ENCODE peak calls at places on chromosomes 12 and 14, in five cellular contexts. V is fibroblast of lung, I is spleen, E is hepatocyte, B is gastrocnemius medialis. X is an unnamed sample.

GRCh38 chr12:44497044-44497443 is 379.1 kb downstream of the NELL2 start:
- DNase-seq in V (no peak), I (no peak), E (no peak), B (no peak), X (no peak)

GRCh38 chr12:42129595-42130204 is 15.0 kb downstream of the GXYLT1 start:
- DNase-seq in V (peak), I (no peak), E (peak), B (no peak), X (no peak)

GRCh38 chr12:68040450-68041075 is 51.3 kb downstream of the IFNG-AS1 start:
- DNase-seq in V (peak), I (no peak), E (peak), B (no peak), X (peak)

GRCh38 chr12:124605869-124606774 is 38.7 kb upstream of the NCOR2 start:
- DNase-seq in V (no peak), I (no peak), E (no peak), B (no peak), X (no peak)

GRCh38 chr14:78227466-78228077 is 57.4 kb downstream of the NRXN3 start:
- DNase-seq in V (no peak), I (no peak), E (no peak), B (no peak), X (no peak)

GRCh38 chr12:128813883-128814282 is 9.9 kb downstream of the SLC15A4 start:
- DNase-seq in V (peak), I (no peak), E (no peak), B (no peak), X (no peak)

GRCh38 chr12:127148318-127148717 is 1118.7 kb upstream of the TMEM132C start:
- DNase-seq in V (no peak), I (no peak), E (no peak), B (no peak), X (no peak)

GRCh38 chr14:71488703-71489141 is 443.5 kb upstream of the RGS6 start:
- DNase-seq in V (peak), I (no peak), E (no peak), B (no peak), X (no peak)

GRCh38 chr12:100077367-100077766 is 65.3 kb downstream of the BLTP3B start:
- DNase-seq in V (no peak), I (no peak), E (no peak), B (no peak), X (no peak)

GRCh38 chr14:100905166-100905565 is 1.6 kb upstream of the RTL1 start:
- DNase-seq in V (no peak), I (no peak), E (no peak), B (no peak), X (no peak)

GRCh38 chr12:128510527-128510926 is 243.6 kb downstream of the TMEM132C start:
- DNase-seq in V (no peak), I (no peak), E (no peak), B (no peak), X (no peak)

GRCh38 chr14:94405481-94405880 is 17.1 kb upstream of the SERPINA1 start:
- DNase-seq in V (no peak), I (no peak), E (no peak), B (no peak), X (no peak)

GRCh38 chr12:2183556-2184541 is 131.1 kb downstream of the CACNA1C start:
- DNase-seq in V (peak), I (no peak), E (peak), B (no peak), X (no peak)

GRCh38 chr12:64810831-64811230 is 13.6 kb upstream of the TBC1D30 start:
- DNase-seq in V (no peak), I (no peak), E (peak), B (no peak), X (no peak)

GRCh38 chr12:77940011-77940423 is 109.3 kb downstream of the NAV3 start:
- DNase-seq in V (peak), I (no peak), E (no peak), B (no peak), X (no peak)

GRCh38 chr12:55996201-55996714 is 818 bp upstream of the SUOX start:
- DNase-seq in V (peak), I (peak), E (peak), B (no peak), X (no peak)

GRCh38 chr12:15405601-15406000 is 83.3 kb downstream of the PTPRO start:
- DNase-seq in V (no peak), I (no peak), E (no peak), B (no peak), X (no peak)

GRCh38 chr14:92325835-92326234 is 2.9 kb downstream of the SLC24A4 start:
- DNase-seq in V (no peak), I (no peak), E (no peak), B (no peak), X (no peak)
- TF ChIP-seq CTCF in V (no peak), I (no peak), E (no peak), B (no peak), X (no peak)

DNA sequence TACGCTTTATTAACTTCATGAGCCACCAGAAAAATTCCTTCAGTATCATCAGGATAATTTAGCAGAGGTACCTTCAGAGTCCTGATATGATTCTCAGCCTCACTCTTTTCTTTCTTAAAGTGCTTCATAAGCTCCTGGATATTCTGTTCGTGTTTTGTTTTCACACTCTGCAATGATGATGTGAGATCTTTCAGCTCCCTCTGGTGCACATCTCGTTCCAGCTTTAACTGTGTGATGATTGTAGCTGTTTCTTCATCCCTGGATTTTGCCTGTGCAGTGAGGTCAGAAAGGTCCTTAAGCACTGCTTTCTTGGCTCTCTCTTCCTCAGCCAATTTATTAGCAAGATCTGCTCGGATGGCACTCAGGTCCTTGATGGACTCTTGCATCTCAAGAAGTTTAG is 156.7 kb downstream of the CEP128 start:
- DNase-seq in V (no peak), I (no peak), E (peak), B (no peak), X (no peak)
- TF ChIP-seq CTCF in V (peak), I (no peak), E (peak), B (no peak), X (no peak)

GRCh38 chr12:106773286-106773685 is 1.2 kb upstream of the RIC8B start:
- DNase-seq in V (no peak), I (no peak), E (no peak), B (no peak), X (no peak)

GRCh38 chr12:106774808-106775524 is 484 bp downstream of the RIC8B start:
- DNase-seq in V (no peak), I (no peak), E (peak), B (no peak), X (no peak)

GRCh38 chr12:106776897-106777296 is 2.4 kb downstream of the RIC8B start:
- DNase-seq in V (no peak), I (no peak), E (no peak), B (no peak), X (no peak)

GRCh38 chr12:106771425-106771824 is 3.1 kb upstream of the RIC8B start:
- DNase-seq in V (no peak), I (no peak), E (no peak), B (no peak), X (no peak)

GRCh38 chr12:106773945-106774807 is at the start of gene RIC8B:
- DNase-seq in V (peak), I (peak), E (peak), B (peak), X (peak)
- TF ChIP-seq CTCF in V (no peak), I (no peak), E (no peak), B (no peak), X (no peak)

DNA sequence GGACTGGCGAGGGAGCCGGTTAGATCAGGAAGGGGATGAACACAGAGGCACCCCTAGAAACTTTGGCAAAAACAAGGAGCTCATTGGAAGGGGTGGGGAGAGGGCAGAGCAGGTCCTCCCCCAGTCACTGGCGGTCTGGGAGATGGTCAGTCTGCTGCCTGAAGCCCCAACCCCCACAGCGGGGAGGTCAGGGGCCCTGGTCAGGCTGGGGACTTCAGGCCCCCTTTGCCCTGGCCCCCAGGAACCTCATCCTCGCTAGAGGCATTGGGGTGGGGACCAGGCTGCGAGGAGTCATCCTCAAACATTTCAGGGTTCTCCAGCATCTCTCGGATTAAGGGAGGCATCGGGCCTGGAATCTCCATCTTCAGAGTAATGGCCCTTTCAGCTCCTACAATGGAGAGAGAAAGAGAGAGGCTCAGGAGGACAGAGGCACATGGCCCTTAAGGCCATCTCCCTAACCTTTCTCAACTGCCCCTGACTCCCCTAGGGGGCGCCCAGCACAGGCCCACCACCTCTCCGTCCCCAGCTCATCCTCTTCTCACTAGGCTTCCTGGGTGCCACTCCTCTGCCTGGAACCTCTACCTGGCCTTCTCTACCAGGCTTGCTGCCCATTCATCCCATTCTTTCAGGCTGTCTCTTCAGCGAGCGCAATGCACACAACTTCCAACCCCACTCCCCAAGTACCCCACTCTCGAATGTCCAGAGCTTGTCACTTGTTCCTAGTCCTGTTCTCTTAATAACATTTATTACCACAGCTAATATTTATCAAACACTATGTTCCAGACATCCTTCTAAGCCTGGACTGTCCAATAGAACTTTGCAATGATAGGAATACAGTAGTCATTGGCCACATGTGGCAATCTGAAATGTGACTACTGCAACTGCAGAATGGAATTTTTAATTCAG is 4.7 kb upstream of the ITGB7 start:
- DNase-seq in V (no peak), I (peak), E (no peak), B (no peak), X (no peak)
- TF ChIP-seq CTCF in V (peak), I (no peak), E (peak), B (no peak), X (no peak)

GRCh38 chr12:57632369-57632897 is 568 bp downstream of the B4GALNT1 start:
- DNase-seq in V (peak), I (no peak), E (peak), B (no peak), X (no peak)
- TF ChIP-seq CTCF in V (no peak), I (no peak), E (no peak), B (no peak), X (no peak)

DNA sequence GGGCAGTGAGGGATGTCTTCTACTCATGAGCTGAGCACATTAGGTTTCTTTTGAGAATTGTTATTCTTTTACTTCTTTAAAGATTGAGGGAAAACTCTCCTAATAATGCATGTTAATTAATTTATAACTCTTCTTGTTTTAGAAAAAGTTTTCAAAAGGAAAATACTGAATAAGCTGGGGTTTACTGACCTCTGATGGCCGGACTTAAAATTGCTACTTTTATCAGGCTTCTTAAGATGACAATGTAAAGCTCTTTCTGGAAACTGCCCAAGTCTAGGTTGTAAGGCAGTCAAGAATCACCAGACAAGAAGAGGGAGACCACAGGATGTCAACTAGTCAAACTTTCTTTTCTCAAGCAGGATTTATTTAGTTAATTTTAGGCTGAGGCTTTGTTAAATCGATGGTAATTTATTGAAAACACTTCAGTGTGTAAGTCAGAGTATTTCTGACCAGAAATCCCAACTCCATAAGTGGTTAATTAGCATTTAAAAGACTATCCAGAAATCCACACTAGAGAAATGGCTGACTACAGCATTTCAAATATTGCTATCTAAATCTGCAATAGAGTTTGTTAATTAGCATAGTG is 82.1 kb downstream of the AVPR1A start:
- DNase-seq in V (peak), I (no peak), E (peak), B (no peak), X (no peak)
- TF ChIP-seq CTCF in V (peak), I (no peak), E (peak), B (peak), X (no peak)

DNA sequence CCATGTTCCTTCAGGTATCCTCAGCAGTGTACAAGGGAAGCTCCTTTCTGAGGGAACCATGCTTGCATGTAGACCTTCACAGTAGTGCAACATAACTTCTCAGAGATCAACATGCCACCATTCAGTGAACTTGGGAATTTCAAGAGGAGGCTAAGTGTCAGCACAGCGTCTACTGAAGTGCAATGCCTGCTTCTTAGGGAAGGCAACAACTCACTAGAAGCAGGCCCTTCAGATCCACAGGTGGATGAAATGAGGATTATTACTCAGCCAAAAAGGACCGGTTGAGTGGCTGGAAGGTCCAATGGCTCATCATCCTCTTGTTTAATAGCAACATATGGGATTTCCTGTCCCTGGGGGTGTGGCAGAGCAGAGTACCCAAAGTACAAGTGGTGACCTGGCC is 18.7 kb downstream of the RNASE10 start:
- DNase-seq in V (no peak), I (no peak), E (no peak), B (no peak), X (no peak)
- TF ChIP-seq CTCF in V (no peak), I (no peak), E (no peak), B (no peak), X (no peak)

GRCh38 chr14:69812725-69813124 is 15.7 kb upstream of the SLC10A1 start:
- DNase-seq in V (no peak), I (no peak), E (no peak), B (no peak), X (no peak)
- TF ChIP-seq CTCF in V (no peak), I (no peak), E (no peak), B (no peak), X (no peak)